ENCODE peak calls at places on chromosomes 12 and 14, in seven cellular contexts. F is heart left ventricle, Y is endothelial cell of umbilical vein, T is right lobe of liver, S is gastrocnemius medialis, I is esophagus squamous epithelium, Q is uterus. J is an unnamed sample.

GRCh38 chr12:13103391-13104033 is at the start of gene GSG1:
- DNase-seq in F (no peak), Y (no peak), T (no peak), S (no peak), I (no peak), Q (no peak), J (no peak)

GRCh38 chr12:14256555-14257169 is 108.8 kb upstream of the ATF7IP start:
- DNase-seq in F (peak; percentile 83), Y (peak; percentile 85), T (peak; percentile 84), S (peak; percentile 47), I (peak; percentile 20), Q (peak; percentile 80), J (peak; percentile 88)

GRCh38 chr12:47820631-47821345 is 1.1 kb upstream of the HDAC7 start:
- DNase-seq in F (peak; percentile 90), Y (peak; percentile 91), T (no peak), S (peak; percentile 77), I (no peak), Q (peak; percentile 88), J (peak; percentile 88)

GRCh38 chr14:106141242-106142220 is 615.1 kb downstream of the TMEM121 start:
- DNase-seq in F (no peak), Y (no peak), T (no peak), S (no peak), I (no peak), Q (no peak), J (peak; percentile 45)

GRCh38 chr12:100553851-100554404 is 19.6 kb upstream of the GAS2L3 start:
- DNase-seq in F (no peak), Y (no peak), T (no peak), S (no peak), I (no peak), Q (no peak), J (no peak)

GRCh38 chr14:69398818-69399210 is 322 bp downstream of the SLC39A9 start:
- DNase-seq in F (no peak), Y (no peak), T (no peak), S (no peak), I (no peak), Q (no peak), J (no peak)

GRCh38 chr14:32480337-32480736 is 151.2 kb downstream of the AKAP6 start:
- DNase-seq in F (no peak), Y (no peak), T (no peak), S (no peak), I (no peak), Q (no peak), J (no peak)

GRCh38 chr14:50062438-50063039 is 53.8 kb downstream of the VCPKMT start:
- DNase-seq in F (no peak), Y (peak; percentile 81), T (no peak), S (no peak), I (peak; percentile 33), Q (peak; percentile 38), J (no peak)

GRCh38 chr12:27969011-27969900 is 3.3 kb downstream of the PTHLH start:
- DNase-seq in F (no peak), Y (peak; percentile 43), T (no peak), S (no peak), I (no peak), Q (peak; percentile 16), J (peak; percentile 20)

GRCh38 chr12:64006211-64006610 is 161.7 kb downstream of the SRGAP1 start:
- DNase-seq in F (no peak), Y (no peak), T (no peak), S (no peak), I (no peak), Q (no peak), J (no peak)

GRCh38 chr12:85363382-85364190 is 83.6 kb downstream of the ALX1 start:
- DNase-seq in F (peak; percentile 7), Y (peak; percentile 91), T (no peak), S (no peak), I (no peak), Q (no peak), J (peak; percentile 55)

GRCh38 chr12:47078733-47079364 is 572 bp upstream of the PCED1B start:
- DNase-seq in F (no peak), Y (peak; percentile 39), T (no peak), S (no peak), I (no peak), Q (peak; percentile 34), J (peak; percentile 79)

GRCh38 chr14:76575108-76575507 is 186.2 kb upstream of the VASH1 start:
- DNase-seq in F (no peak), Y (no peak), T (no peak), S (no peak), I (no peak), Q (no peak), J (no peak)

GRCh38 chr12:47838286-47838931 is 18.7 kb upstream of the HDAC7 start:
- DNase-seq in F (no peak), Y (peak; percentile 41), T (no peak), S (no peak), I (no peak), Q (no peak), J (no peak)

GRCh38 chr14:86955955-86956354 is 1037.0 kb downstream of the GALC start:
- DNase-seq in F (no peak), Y (no peak), T (no peak), S (no peak), I (no peak), Q (no peak), J (no peak)

GRCh38 chr14:106442857-106443256 is 916.5 kb downstream of the TMEM121 start:
- DNase-seq in F (no peak), Y (no peak), T (no peak), S (no peak), I (no peak), Q (no peak), J (no peak)

GRCh38 chr14:97975960-97976359 is 1178.8 kb downstream of the VRK1 start:
- DNase-seq in F (no peak), Y (no peak), T (no peak), S (no peak), I (no peak), Q (no peak), J (no peak)

GRCh38 chr12:104662908-104663307 is 206.2 kb downstream of the CHST11 start:
- DNase-seq in F (no peak), Y (no peak), T (no peak), S (no peak), I (no peak), Q (no peak), J (no peak)

GRCh38 chr14:36521598-36522345 is 1.7 kb upstream of the NKX2-1 start:
- DNase-seq in F (no peak), Y (no peak), T (no peak), S (no peak), I (no peak), Q (no peak), J (no peak)
- H3K4me3 ChIP-seq in F (no peak overlapping the region), Y (no peak overlapping the region), T (no peak overlapping the region), S (no peak overlapping the region), I (no peak overlapping the region), Q (no peak overlapping the region), J (no peak overlapping the region)

GRCh38 chr14:104563742-104564615 is 15.6 kb upstream of the C14orf180 start:
- DNase-seq in F (peak; percentile 70), Y (peak; percentile 62), T (peak; percentile 80), S (no peak), I (no peak), Q (peak; percentile 47), J (peak; percentile 85)
- H3K27me3 ChIP-seq in F (peaks cover 44% of the 10 kb centered on the region), Y (no peaks in the 10 kb centered on the region), T (no peaks in the 10 kb centered on the region), S (peaks cover 5% of the 10 kb centered on the region), I (no peaks in the 10 kb centered on the region), Q (no peaks in the 10 kb centered on the region), J (no peaks in the 10 kb centered on the region)

GRCh38 chr14:91416744-91417133 is 881 bp downstream of the CCDC88C start:
- DNase-seq in F (peak; percentile 20), Y (peak; percentile 29), T (no peak), S (no peak), I (no peak), Q (no peak), J (peak; percentile 37)

GRCh38 chr14:91417983-91418386 is 365 bp upstream of the CCDC88C start:
- DNase-seq in F (no peak), Y (no peak), T (peak; percentile 59), S (no peak), I (no peak), Q (no peak), J (peak; percentile 41)

GRCh38 chr14:91414475-91415342 is 2.9 kb downstream of the CCDC88C start:
- DNase-seq in F (no peak), Y (no peak), T (no peak), S (no peak), I (no peak), Q (no peak), J (no peak)

GRCh38 chr14:91417134-91417982 is at the start of gene CCDC88C:
- DNase-seq in F (peak; percentile 67), Y (peak; percentile 46), T (peak; percentile 71), S (no peak), I (peak; percentile 15), Q (peak; percentile 45), J (peak; percentile 73)

DNA sequence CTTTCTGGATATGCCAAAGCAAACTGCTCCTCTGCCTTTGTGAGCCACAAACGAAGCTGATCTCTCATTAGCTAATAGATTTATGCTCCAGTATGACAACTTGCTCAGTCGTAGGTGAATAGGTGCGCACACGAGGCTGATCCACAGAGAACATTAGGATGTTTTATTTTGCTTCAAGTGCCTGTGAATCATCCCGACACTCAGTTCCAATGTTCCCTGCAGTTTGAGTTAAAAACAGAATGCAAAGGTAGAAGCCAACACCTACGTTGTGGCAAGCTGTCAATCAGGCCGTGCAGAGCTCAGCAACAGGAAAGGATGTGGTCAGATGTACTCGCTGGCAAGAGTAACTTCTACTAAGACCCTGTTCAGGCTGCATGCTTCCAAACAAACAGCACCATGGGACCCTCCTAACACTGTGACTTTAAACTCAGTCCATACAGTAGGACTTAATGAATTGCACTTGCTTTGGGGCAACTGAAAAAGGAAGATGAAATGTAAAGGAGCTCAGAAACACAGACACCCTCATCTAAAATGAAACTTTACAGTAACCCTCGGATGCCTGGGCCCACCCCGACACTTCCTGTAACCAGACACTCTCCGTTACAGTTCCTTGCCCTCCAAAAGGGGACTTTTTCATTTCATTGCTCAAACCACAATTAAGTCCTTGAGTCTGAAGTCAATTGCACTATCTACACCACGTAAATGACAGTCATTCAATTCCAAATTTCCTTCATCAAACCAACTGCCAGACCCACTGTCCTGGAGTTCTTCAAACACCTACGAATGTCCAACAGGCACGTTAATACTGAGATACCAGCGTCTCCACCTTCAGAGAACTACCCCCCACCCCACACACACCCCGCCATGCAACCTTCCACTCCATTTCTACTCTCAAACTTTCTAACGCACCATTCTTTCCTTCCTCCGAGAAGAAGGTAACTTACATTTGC is 1.6 kb downstream of the CCDC88C start:
- DNase-seq in F (no peak), Y (peak; percentile 47), T (no peak), S (no peak), I (peak; percentile 13), Q (no peak), J (no peak)
- TF ChIP-seq POLR2A in F (no peak), Y (no peak), T (no peak), S (no peak), I (peak; percentile 39), Q (no peak), J (no peak)

DNA sequence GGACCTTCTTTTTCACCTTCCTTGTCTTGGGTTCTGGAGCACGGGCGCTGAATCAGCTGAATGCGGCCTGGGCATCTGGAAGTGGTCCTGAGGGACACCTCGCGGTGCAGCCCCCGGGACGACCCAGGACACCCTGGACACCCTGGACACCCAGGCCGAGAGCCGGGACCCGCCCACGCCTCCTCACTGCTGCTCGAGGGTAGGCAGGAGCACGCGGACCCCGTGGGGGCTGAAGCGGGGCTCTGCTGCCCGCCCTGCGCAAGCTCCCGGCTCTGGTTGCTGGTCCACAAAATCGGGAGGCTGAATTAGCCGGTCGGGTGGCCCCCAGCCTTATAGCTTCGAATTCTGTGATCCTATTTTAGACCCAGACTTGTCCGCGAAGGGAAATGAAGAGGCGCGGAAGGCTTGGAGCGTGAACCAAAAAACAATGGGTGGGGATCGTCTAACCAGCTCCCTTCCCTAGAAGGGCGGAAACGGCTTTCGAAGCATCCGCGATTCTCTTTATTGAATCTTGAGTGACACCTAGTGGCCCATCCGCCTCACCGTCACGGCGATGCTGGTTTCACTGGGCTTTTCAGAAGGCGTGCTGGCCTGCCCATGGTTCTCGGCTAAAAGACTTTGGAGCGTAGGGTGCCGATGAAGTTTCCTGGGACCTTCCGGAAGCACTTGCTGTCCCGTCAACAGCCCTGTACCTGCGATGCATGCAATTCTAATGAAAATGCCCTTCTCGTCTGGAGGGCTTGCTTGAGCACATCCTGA is 46.3 kb upstream of the PLXNC1 start:
- DNase-seq in F (peak; percentile 85), Y (peak; percentile 79), T (peak; percentile 81), S (peak; percentile 65), I (peak; percentile 49), Q (peak; percentile 86), J (peak; percentile 94)
- H3K4me3 ChIP-seq in F (peak overlapping the region; percentile 41), Y (peak overlapping the region; percentile 52), T (peak overlapping the region; percentile 45), S (peak overlapping the region; percentile 78), I (peak overlapping the region; percentile 53), Q (peak overlapping the region; percentile 39), J (peak overlapping the region; percentile 47)

J was measured in testis.